ENCODE peak calls at places on chromosomes 13 and 19, in four cellular contexts. A is kidney, K is fibroblast of mammary gland, V is OCI-LY7. O is an unnamed sample.

GRCh38 chr13:20980899-20981298 is 78.4 kb upstream of the XPO4 start:
- DNase-seq in V (no peak), A (no peak), K (no peak), O (no peak)

GRCh38 chr19:44757057-44757734 is 8.7 kb downstream of the BCL3 start:
- DNase-seq in K (peak), V (no peak), A (peak), O (no peak)

GRCh38 chr19:11581740-11582139 is 4.3 kb upstream of the ACP5 start:
- DNase-seq in K (peak), A (no peak), V (peak), O (peak)

GRCh38 chr13:59425211-59425721 is 738.5 kb downstream of the DIAPH3 start:
- DNase-seq in K (peak), A (no peak), V (no peak), O (no peak)

GRCh38 chr13:38636756-38637155 is 50.1 kb upstream of the FREM2 start:
- DNase-seq in K (no peak), V (no peak), A (no peak), O (no peak)

GRCh38 chr19:16197188-16197621 is 506 bp upstream of the AP1M1 start:
- DNase-seq in V (peak), A (no peak), K (peak), O (no peak)

GRCh38 chr19:53962887-53963435 is at the start of gene CACNG8:
- DNase-seq in K (no peak), A (no peak), V (no peak), O (no peak)

GRCh38 chr19:49506575-49507105 is 5.8 kb upstream of the FCGRT start:
- DNase-seq in K (peak), A (no peak), V (peak), O (peak)

GRCh38 chr19:33132425-33132824 is 511 bp downstream of the WDR88 start:
- DNase-seq in A (no peak), K (no peak), V (no peak), O (no peak)

GRCh38 chr13:110920038-110920437 is 5.2 kb upstream of the ANKRD10 start:
- DNase-seq in A (no peak), K (no peak), V (no peak), O (no peak)

GRCh38 chr13:92573467-92574057 is 653.0 kb upstream of the GPC6 start:
- DNase-seq in V (no peak), A (no peak), K (peak), O (peak)

GRCh38 chr13:103100795-103101194 is 34.6 kb upstream of the SLC10A2 start:
- DNase-seq in V (no peak), A (no peak), K (no peak), O (no peak)

GRCh38 chr19:6233051-6233826 is 46.5 kb downstream of the MLLT1 start:
- DNase-seq in K (peak), V (no peak), A (peak), O (no peak)

GRCh38 chr19:53878786-53879144 is 3.2 kb upstream of the PRKCG start:
- DNase-seq in A (no peak), V (no peak), K (no peak), O (no peak)

GRCh38 chr13:102718746-102719145 is 23.9 kb upstream of the METTL21C start:
- DNase-seq in A (no peak), K (no peak), V (no peak), O (no peak)

GRCh38 chr13:44350775-44351504 is 22.7 kb upstream of the SERP2 start:
- DNase-seq in A (no peak), V (no peak), K (no peak), O (no peak)

GRCh38 chr13:94227255-94227879 is 252.1 kb downstream of the DCT start:
- DNase-seq in V (no peak), A (no peak), K (no peak), O (no peak)

GRCh38 chr13:98364648-98365047 is 187.6 kb upstream of the RNF113B start:
- DNase-seq in A (no peak), V (no peak), K (no peak), O (no peak)

GRCh38 chr13:84413016-84413415 is 530.7 kb upstream of the SLITRK1 start:
- DNase-seq in V (no peak), A (no peak), K (no peak), O (no peak)

GRCh38 chr19:34808566-34808965 is 35.6 kb upstream of the ZNF599 start:
- DNase-seq in K (peak), A (no peak), V (no peak), O (no peak)

GRCh38 chr13:50888362-50888761 is 21.2 kb upstream of the RNASEH2B start:
- DNase-seq in K (no peak), A (no peak), V (no peak), O (no peak)

GRCh38 chr13:68168448-68168847 is 938.3 kb upstream of the PCDH9 start:
- DNase-seq in V (no peak), A (no peak), K (no peak), O (no peak)

GRCh38 chr19:35908010-35908441 is at the start of gene TYROBP:
- DNase-seq in K (no peak), A (peak), V (no peak), O (no peak)

GRCh38 chr13:63938851-63939250 is 2523.2 kb upstream of the PCDH20 start:
- DNase-seq in A (no peak), V (no peak), K (peak), O (no peak)

GRCh38 chr19:13781547-13781946 is 7.3 kb downstream of the C19orf53 start:
- DNase-seq in A (peak), V (no peak), K (peak), O (no peak)

GRCh38 chr19:41441321-41441945 is 1.5 kb upstream of the ERICH4 start:
- DNase-seq in A (no peak), K (no peak), V (no peak), O (no peak)

GRCh38 chr13:32267836-32268439 is 47.2 kb downstream of the ZAR1L start:
- DNase-seq in A (no peak), K (no peak), V (peak), O (no peak)

GRCh38 chr13:102799544-102800144 is 725 bp downstream of the BIVM start:
- DNase-seq in V (no peak), K (peak), A (peak), O (no peak)

GRCh38 chr13:20134732-20135131 is 26.1 kb downstream of the GJA3 start:
- DNase-seq in K (no peak), A (no peak), V (no peak), O (no peak)

GRCh38 chr13:77230560-77230959 is 96.3 kb downstream of the MYCBP2 start:
- DNase-seq in A (no peak), K (no peak), V (no peak), O (no peak)

GRCh38 chr19:38693380-38694223 is 46.2 kb downstream of the ACTN4 start:
- DNase-seq in K (peak), A (no peak), V (peak), O (peak)

GRCh38 chr19:45340899-45341453 is 426 bp downstream of the KLC3 start:
- DNase-seq in A (no peak), K (peak), V (no peak), O (no peak)

GRCh38 chr19:2042485-2043268 is 8.4 kb downstream of the MKNK2 start:
- DNase-seq in A (peak), V (no peak), K (no peak), O (no peak)

GRCh38 chr19:21593008-21593427 is 87.6 kb downstream of the ZNF429 start:
- DNase-seq in A (no peak), K (no peak), V (no peak), O (no peak)

GRCh38 chr13:51714663-51715168 is 89.2 kb downstream of the DHRS12 start:
- DNase-seq in K (peak), A (no peak), V (no peak), O (no peak)

GRCh38 chr19:39970424-39970673 is 616 bp upstream of the PSMC4 start:
- DNase-seq in K (no peak), V (no peak), A (no peak), O (no peak)

GRCh38 chr19:39970674-39971379 is at the start of gene PSMC4:
- DNase-seq in A (peak), K (peak), V (peak), O (peak)

GRCh38 chr19:39971380-39971841 is 446 bp downstream of the PSMC4 start:
- DNase-seq in K (peak), A (no peak), V (no peak), O (no peak)

GRCh38 chr19:39969681-39970423 is 1.1 kb upstream of the PSMC4 start:
- DNase-seq in A (no peak), V (no peak), K (no peak), O (peak)

GRCh38 chr19:39974377-39975155 is 3.6 kb downstream of the PSMC4 start:
- DNase-seq in V (no peak), K (peak), A (no peak), O (no peak)
- H3K4me3 ChIP-seq in V (no peak), K (no peak), A (no peak), O (no peak)

DNA sequence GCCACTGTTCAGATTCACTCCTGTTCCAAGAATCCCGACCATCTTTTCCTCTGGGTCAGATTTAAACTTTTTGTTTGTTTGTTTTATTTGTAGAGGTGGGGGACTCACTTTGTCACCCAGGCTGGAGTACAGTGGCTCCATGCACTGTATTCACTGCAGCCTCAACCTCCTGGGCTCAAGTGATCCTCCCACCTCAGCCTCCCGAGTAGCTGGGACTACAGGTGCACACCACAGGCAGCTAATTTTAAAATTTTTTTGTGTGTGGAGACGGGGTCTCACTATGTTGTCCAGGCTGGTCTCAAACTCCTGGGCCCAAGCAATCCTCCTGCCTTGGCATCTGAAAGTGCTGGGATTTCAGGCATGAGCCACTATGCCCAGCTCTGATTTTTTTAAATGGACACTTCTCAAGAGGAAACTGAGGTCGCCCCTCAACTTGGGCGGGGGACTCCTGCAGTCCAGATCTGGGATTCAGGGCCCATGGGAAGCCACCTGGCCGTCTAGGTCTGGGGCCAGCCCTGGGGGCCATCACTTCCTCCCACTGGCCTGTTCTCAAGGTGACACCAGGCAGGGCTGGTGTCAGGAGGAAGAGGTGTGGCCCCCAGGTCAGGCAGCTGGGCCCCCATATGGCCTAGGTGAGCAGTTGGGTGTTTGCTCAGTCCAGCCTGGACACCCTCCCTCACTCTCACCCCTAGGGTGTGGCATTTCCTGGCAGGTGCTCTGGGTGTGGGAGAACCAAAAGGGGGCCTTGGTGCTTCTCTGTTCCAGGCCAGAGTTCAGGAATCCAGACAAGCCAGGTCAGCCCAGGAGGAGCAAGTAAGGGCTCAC is 1.3 kb downstream of the B3GNT3 start:
- DNase-seq in A (peak), V (no peak), K (no peak), O (no peak)
- H3K4me3 ChIP-seq in A (no peak), V (no peak), K (no peak), O (no peak)

GRCh38 chr19:55483681-55484361 is 1.2 kb upstream of the NAT14 start:
- DNase-seq in K (no peak), V (no peak), A (no peak), O (no peak)
- H3K4me3 ChIP-seq in K (no peak), V (peak), A (no peak), O (no peak)

GRCh38 chr13:40433577-40433976 is 232.9 kb downstream of the FOXO1 start:
- DNase-seq in A (no peak), K (peak), V (peak), O (peak)
- H3K4me3 ChIP-seq in A (no peak), K (no peak), V (no peak), O (no peak)

GRCh38 chr13:96993660-96994029 is 631 bp downstream of the OXGR1 start:
- DNase-seq in K (no peak), V (no peak), A (no peak), O (no peak)
- H3K4me3 ChIP-seq in K (peak), V (no peak), A (peak), O (no peak)